ENCODE peak calls at places on chromosome 22, in nine cellular contexts. Q, V, Z, W, P, D, M, G and J are unnamed samples.

GRCh38 chr22:38034278-38034882 is 22.8 kb upstream of the PICK1 start:
- DNase-seq in Q (peak; percentile 68), V (peak; percentile 93), Z (peak; percentile 91), W (no peak), P (peak; percentile 93), D (peak; percentile 76), M (peak; percentile 45), G (peak; percentile 96), J (peak; percentile 89)

GRCh38 chr22:44357962-44358553 is 45.3 kb upstream of the SHISAL1 start:
- DNase-seq in Q (no peak), V (no peak), Z (peak; percentile 44), W (no peak), P (peak; percentile 18), D (no peak), M (no peak), G (no peak), J (peak; percentile 68)

GRCh38 chr22:43921361-43921760 is 2.2 kb upstream of the PNPLA3 start:
- DNase-seq in Q (peak; percentile 52), V (peak; percentile 56), Z (peak; percentile 93), W (no peak), P (peak; percentile 52), D (no peak), M (no peak), G (peak; percentile 76), J (peak; percentile 44)

GRCh38 chr22:20175597-20175900 is 24.7 kb upstream of the CCDC188 start:
- DNase-seq in Q (no peak), V (peak; percentile 15), Z (peak; percentile 16), W (no peak), P (no peak), D (peak; percentile 15), M (no peak), G (peak; percentile 65), J (peak; percentile 13)

GRCh38 chr22:23520875-23521441 is 59.1 kb downstream of the IGLL1 start:
- DNase-seq in Q (no peak), V (peak; percentile 38), Z (peak; percentile 43), W (peak; percentile 41), P (peak; percentile 64), D (peak; percentile 53), M (no peak), G (peak; percentile 39), J (peak; percentile 22)

GRCh38 chr22:19806213-19807160 is 45.9 kb downstream of the TBX1 start:
- DNase-seq in Q (peak; percentile 38), V (no peak), Z (peak; percentile 38), W (no peak), P (no peak), D (peak; percentile 54), M (no peak), G (no peak), J (no peak)

GRCh38 chr22:39308614-39309363 is 10.6 kb downstream of the RPL3 start:
- DNase-seq in Q (peak; percentile 92), V (peak; percentile 90), Z (peak; percentile 90), W (peak; percentile 53), P (peak; percentile 96), D (peak; percentile 91), M (peak; percentile 40), G (peak; percentile 97), J (peak; percentile 95)

GRCh38 chr22:19406846-19407245 is 24.7 kb downstream of the HIRA start:
- DNase-seq in Q (no peak), V (no peak), Z (no peak), W (no peak), P (no peak), D (no peak), M (no peak), G (no peak), J (no peak)

GRCh38 chr22:49181431-49181830 is 646.2 kb downstream of the BRD1 start:
- DNase-seq in Q (no peak), V (no peak), Z (no peak), W (no peak), P (no peak), D (no peak), M (no peak), G (no peak), J (no peak)

GRCh38 chr22:38186429-38186828 is 4.8 kb upstream of the PLA2G6 start:
- DNase-seq in Q (no peak), V (no peak), Z (no peak), W (no peak), P (no peak), D (no peak), M (no peak), G (peak; percentile 39), J (peak; percentile 84)

DNA sequence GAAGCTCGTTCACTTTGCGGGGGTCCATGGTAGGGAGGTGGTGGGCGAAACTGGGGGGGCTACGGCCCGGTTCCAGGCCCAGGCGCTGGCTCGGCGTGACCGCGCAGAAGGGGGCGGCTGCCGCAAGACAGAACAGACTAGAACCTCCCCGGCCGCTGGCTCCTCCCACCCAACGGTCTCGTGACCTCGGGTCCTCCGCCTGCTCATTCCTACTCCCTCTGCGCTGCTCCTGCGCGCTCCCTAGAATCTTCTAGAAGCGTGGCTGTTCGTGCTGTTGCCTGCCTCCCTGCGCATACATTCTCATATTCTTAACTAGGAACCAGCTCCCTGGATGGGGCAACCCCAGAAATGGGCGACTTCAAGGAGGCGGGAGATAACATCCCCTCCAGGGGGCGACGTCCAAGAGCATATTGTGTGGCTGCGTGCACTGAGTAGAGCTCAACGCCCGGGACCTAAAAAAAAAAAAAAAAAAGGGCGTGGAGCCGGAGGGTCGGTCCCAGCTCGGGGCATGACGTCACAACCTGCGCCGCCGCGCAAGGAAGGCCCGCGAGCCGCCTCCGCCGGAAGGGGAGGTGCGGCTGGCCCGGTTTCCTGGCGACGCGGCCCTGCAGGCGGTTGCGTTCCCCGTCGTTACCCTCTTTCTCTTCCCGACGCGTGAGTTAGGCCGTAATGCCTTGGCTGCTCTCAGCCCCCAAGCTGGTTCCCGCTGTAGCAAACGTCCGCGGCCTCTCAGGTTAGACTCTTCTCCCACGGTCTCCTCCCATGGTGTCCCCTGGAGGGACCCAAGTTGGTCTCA is at the start of the genes ST13 and XPNPEP3:
- DNase-seq in Q (peak; percentile 92), V (peak; percentile 96), Z (peak; percentile 94), W (peak; percentile 95), P (peak; percentile 97), D (peak; percentile 98), M (peak; percentile 97), G (peak; percentile 98), J (peak; percentile 97)
- TF ChIP-seq CTCF in Q (peak; percentile 20), V (peak; percentile 7), Z (no peak), W (peak; percentile 54), P (no peak), D (peak; percentile 40), M (no peak), G (no peak), J (peak; percentile 31)

GRCh38 chr22:29309332-29310064 is 3.0 kb downstream of the GAS2L1 start:
- DNase-seq in Q (no peak), V (no peak), Z (no peak), W (no peak), P (no peak), D (no peak), M (peak; percentile 47), G (no peak), J (no peak)

GRCh38 chr22:29310065-29310862 is 3.8 kb downstream of the GAS2L1 start:
- DNase-seq in Q (no peak), V (no peak), Z (no peak), W (no peak), P (no peak), D (no peak), M (no peak), G (no peak), J (no peak)

GRCh38 chr22:29308148-29308790 is 1.8 kb downstream of the GAS2L1 start:
- DNase-seq in Q (no peak), V (no peak), Z (no peak), W (no peak), P (no peak), D (no peak), M (peak; percentile 31), G (no peak), J (no peak)

GRCh38 chr22:29307658-29308147 is 1.3 kb downstream of the GAS2L1 start:
- DNase-seq in Q (no peak), V (no peak), Z (peak; percentile 15), W (no peak), P (no peak), D (no peak), M (no peak), G (no peak), J (no peak)

DNA sequence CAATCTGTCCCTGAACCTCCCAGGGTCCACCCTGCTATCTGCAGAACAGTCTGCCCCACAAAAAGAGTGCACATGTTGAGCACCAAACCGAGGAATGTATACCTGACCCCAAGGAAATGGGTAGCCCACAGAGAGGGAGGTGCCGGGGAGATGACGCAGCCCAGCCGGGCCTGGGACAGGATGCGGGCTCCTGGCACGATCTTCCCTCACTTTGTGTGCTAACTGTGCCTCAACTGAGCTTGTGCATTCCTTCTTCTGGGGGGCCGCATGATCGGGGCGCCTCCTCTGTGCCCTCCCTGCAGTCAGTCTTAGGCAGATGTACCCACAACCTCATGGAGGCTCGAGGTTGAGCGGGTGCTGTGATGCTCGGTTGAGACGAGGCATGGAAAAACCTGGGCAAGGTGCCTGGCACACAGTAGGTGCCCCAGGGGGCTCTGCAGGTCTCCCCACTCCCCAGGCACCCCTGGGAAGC is 2.4 kb downstream of the GAS2L1 start:
- DNase-seq in Q (no peak), V (peak; percentile 64), Z (peak; percentile 85), W (no peak), P (peak; percentile 81), D (no peak), M (no peak), G (peak; percentile 58), J (peak; percentile 44)
- H3K4me3 ChIP-seq in Q (no peak overlapping the region), V (no peak overlapping the region), Z (no peak overlapping the region), W (no peak overlapping the region), P (peak overlapping the region; percentile 37), D (no peak overlapping the region), M (no peak overlapping the region), G (no peak overlapping the region), J (peak overlapping the region; percentile 9)

GRCh38 chr22:42820075-42820763 is 36.9 kb downstream of the ARFGAP3 start:
- DNase-seq in Q (no peak), V (peak; percentile 75), Z (peak; percentile 77), W (no peak), P (peak; percentile 79), D (peak; percentile 43), M (no peak), G (peak; percentile 80), J (peak; percentile 82)
- TF ChIP-seq CTCF in Q (peak; percentile 10), V (no peak), Z (peak; percentile 27), W (peak; percentile 64), P (peak; percentile 59), D (peak; percentile 62), M (peak; percentile 45), G (no peak), J (peak; percentile 67)

GRCh38 chr22:50303848-50304527 is 3.5 kb downstream of the PLXNB2 start:
- DNase-seq in Q (no peak), V (peak; percentile 19), Z (no peak), W (no peak), P (no peak), D (peak; percentile 48), M (peak; percentile 58), G (peak; percentile 51), J (no peak)
- H3K4me3 ChIP-seq in Q (peak overlapping the region; percentile 70), V (no peak overlapping the region), Z (no peak overlapping the region), W (no peak overlapping the region), P (no peak overlapping the region), D (no peak overlapping the region), M (no peak overlapping the region), G (peak overlapping the region; percentile 22), J (peak overlapping the region; percentile 80)

DNA sequence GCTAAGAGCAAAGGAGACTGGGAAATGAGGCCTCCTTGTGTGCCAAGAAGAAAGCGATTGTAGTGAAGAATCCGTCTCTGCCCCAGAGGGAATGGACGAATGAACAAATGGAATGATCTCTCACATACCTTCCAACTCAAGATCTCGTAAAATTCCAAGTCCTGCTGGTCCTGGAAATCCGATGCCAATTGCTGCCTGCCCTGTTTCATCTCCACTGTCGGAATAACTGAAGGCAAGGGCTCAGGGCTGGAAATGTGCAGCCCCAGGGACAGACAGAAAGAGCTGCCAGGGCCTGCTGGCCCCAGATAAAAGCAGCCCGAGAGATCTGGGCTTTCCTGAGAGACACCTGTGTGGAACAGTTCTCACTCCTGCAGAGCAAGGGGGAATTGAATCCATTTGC is 120.9 kb downstream of the MN1 start:
- DNase-seq in Q (no peak), V (no peak), Z (no peak), W (no peak), P (no peak), D (no peak), M (no peak), G (no peak), J (no peak)
- TF ChIP-seq CTCF in Q (no peak), V (no peak), Z (no peak), W (no peak), P (no peak), D (no peak), M (no peak), G (no peak), J (no peak)